ENCODE peak calls at places on chromosomes 3 and 15, in six cellular contexts. E is heart right ventricle, B is brain microvascular endothelial cell, J is ascending aorta, W is HFF-Myc, P is tibial nerve. G is an unnamed sample.

GRCh38 chr15:35410775-35411174 is 135.2 kb downstream of the DPH6 start:
- DNase-seq in B (no peak), E (no peak), P (no peak), J (no peak), W (no peak), G (no peak)

GRCh38 chr15:59165726-59166125 is 40.9 kb upstream of the LDHAL6B start:
- DNase-seq in B (no peak), W (no peak), E (no peak), J (no peak), P (no peak), G (no peak)

GRCh38 chr15:38564557-38565286 is at the start of gene RASGRP1:
- DNase-seq in B (peak), P (no peak), W (no peak), E (peak), J (no peak), G (peak)

GRCh38 chr15:75672111-75672602 is 24.4 kb downstream of the SNX33 start:
- DNase-seq in B (no peak), J (no peak), E (no peak), W (no peak), P (no peak), G (no peak)

GRCh38 chr3:40524222-40524570 is 564 bp upstream of the ZNF621 start:
- DNase-seq in W (no peak), P (no peak), B (peak), E (no peak), J (no peak), G (no peak)

GRCh38 chr3:171121801-171122200 is 95.3 kb upstream of the SLC2A2 start:
- DNase-seq in J (no peak), W (no peak), B (no peak), P (no peak), E (no peak), G (no peak)

GRCh38 chr3:185153170-185153733 is 392 bp upstream of the C3orf70 start:
- DNase-seq in W (no peak), P (no peak), B (peak), J (no peak), E (no peak), G (no peak)

GRCh38 chr3:158354713-158355112 is 216.3 kb upstream of the MLF1 start:
- DNase-seq in J (no peak), E (no peak), B (no peak), P (no peak), W (no peak), G (no peak)

GRCh38 chr3:113211370-113212154 is at the start of gene BOC:
- DNase-seq in B (no peak), W (no peak), P (no peak), E (peak), J (no peak), G (no peak)

GRCh38 chr15:22831473-22831872 is 7.0 kb upstream of the NIPA2 start:
- DNase-seq in J (no peak), W (no peak), E (no peak), B (peak), P (no peak), G (no peak)

GRCh38 chr15:68015244-68015643 is 38.9 kb upstream of the PIAS1 start:
- DNase-seq in E (no peak), B (no peak), W (no peak), J (no peak), P (no peak), G (no peak)
- TF ChIP-seq CTCF in E (no peak), B (no peak), W (no peak), J (no peak), P (no peak), G (no peak)

GRCh38 chr3:100710355-100711198 is 1.3 kb downstream of the TFG start:
- DNase-seq in J (no peak), B (peak), W (peak), E (peak), P (no peak), G (no peak)
- TF ChIP-seq CTCF in J (no peak), B (peak), W (peak), E (no peak), P (no peak), G (peak)

DNA sequence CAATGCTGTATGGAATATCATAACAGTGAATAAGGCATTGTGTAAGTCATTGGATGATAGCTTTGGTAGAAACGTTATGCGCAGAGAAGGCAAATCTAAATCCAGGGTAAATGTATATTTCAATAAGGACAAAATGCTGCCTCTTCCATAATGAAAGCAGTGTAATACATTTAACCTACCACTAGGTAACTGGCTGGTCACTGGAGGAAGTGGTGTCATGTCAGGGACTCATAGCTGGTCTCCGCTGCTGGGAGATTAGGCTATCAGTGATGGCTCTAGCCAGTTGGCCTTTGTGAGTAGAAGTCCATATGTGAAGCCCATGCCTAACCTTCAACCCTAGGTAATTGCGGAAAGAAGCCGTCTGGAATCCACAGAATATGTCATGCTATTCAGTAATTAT is 140.9 kb downstream of the NLGN1 start:
- DNase-seq in J (no peak), B (no peak), E (no peak), P (no peak), W (no peak), G (no peak)
- TF ChIP-seq CTCF in J (no peak), B (peak), E (no peak), P (no peak), W (no peak), G (peak)

GRCh38 chr15:62389887-62390792 is 225.1 kb upstream of the C2CD4B start:
- DNase-seq in E (peak), P (peak), J (no peak), B (peak), W (no peak), G (peak)

GRCh38 chr15:62392411-62392810 is 227.3 kb upstream of the C2CD4B start:
- DNase-seq in J (no peak), W (no peak), B (peak), P (no peak), E (peak), G (no peak)

GRCh38 chr15:62393196-62393595 is 228.1 kb upstream of the C2CD4B start:
- DNase-seq in P (no peak), J (no peak), B (no peak), E (no peak), W (no peak), G (no peak)

GRCh38 chr15:62391565-62392262 is 226.6 kb upstream of the C2CD4B start:
- DNase-seq in J (no peak), P (peak), B (no peak), W (no peak), E (peak), G (peak)

GRCh38 chr15:62390793-62391543 is 225.9 kb upstream of the C2CD4B start:
- DNase-seq in E (peak), B (peak), J (no peak), W (no peak), P (no peak), G (peak)
- TF ChIP-seq CTCF in E (no peak), B (peak), J (no peak), W (no peak), P (no peak), G (no peak)

GRCh38 chr3:195224980-195225580 is 45.9 kb downstream of the XXYLT1 start:
- DNase-seq in B (no peak), E (no peak), J (no peak), W (no peak), P (no peak), G (peak)

GRCh38 chr3:195226900-195227447 is 44.0 kb downstream of the XXYLT1 start:
- DNase-seq in E (no peak), J (no peak), P (no peak), W (no peak), B (no peak), G (peak)

GRCh38 chr3:195226445-195226844 is 44.5 kb downstream of the XXYLT1 start:
- DNase-seq in B (no peak), E (no peak), W (no peak), J (no peak), P (no peak), G (peak)

GRCh38 chr3:195221876-195222617 is 48.9 kb downstream of the XXYLT1 start:
- DNase-seq in J (no peak), B (no peak), P (no peak), E (no peak), W (no peak), G (peak)

DNA sequence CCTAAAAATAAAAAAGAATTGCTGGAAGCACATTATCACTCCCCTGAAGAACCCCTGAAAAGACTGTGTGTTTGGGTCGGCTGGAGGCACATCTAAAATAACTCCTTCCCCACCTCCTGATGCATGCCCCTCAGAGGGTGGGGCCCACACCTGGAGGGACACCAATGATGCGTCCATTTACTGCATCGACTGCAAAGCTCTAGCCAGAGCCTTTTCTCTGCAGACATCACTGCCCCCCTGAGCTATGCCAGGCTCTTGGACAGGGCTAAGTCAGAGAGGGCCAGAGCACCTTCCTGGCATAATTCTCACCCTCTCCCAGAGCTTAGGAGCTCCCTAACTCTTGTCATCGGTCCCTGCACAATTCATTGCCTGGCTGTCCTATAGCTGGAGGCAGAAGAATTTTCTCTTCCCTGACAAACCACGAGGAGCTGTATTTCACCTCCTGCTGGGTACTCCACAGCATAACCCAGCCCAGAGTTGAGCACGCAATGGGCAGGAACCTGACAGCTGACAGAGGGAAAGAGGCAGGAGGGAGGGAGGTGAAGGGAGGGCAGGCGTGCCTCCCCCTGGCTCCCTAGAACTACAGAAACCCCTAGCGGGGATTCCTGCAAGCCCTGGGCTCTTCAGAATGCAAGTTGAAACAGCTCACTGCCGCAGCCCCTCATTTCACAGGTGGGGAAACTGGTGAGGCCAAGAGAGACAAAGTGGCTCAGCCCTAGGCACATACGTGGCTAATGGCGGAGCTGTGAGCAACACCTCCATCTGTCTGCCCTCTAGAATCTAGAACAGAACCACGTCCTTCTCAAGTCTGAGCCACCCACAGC is 46.6 kb downstream of the XXYLT1 start:
- DNase-seq in B (no peak), W (no peak), J (no peak), P (no peak), E (no peak), G (peak)
- TF ChIP-seq CTCF in B (no peak), W (no peak), J (no peak), P (no peak), E (no peak), G (no peak)

GRCh38 chr15:62052714-62053113 is 7.5 kb downstream of the VPS13C start:
- DNase-seq in E (no peak), W (no peak), J (no peak), B (no peak), P (no peak), G (no peak)
- TF ChIP-seq CTCF in E (no peak), W (no peak), J (no peak), B (no peak), P (no peak), G (no peak)

GRCh38 chr3:81394656-81395055 is 366.8 kb downstream of the GBE1 start:
- DNase-seq in W (no peak), B (no peak), E (no peak), J (no peak), P (no peak), G (no peak)

GRCh38 chr3:81393251-81393650 is 368.2 kb downstream of the GBE1 start:
- DNase-seq in P (no peak), W (no peak), E (no peak), B (no peak), J (no peak), G (no peak)

GRCh38 chr3:81395739-81396138 is 365.7 kb downstream of the GBE1 start:
- DNase-seq in W (no peak), P (no peak), E (no peak), B (no peak), J (no peak), G (no peak)
- TF ChIP-seq CTCF in W (peak), P (no peak), E (no peak), B (peak), J (no peak), G (peak)

GRCh38 chr3:126939347-126939735 is 43.6 kb upstream of the PLXNA1 start:
- DNase-seq in E (no peak), P (no peak), B (no peak), W (no peak), J (no peak), G (no peak)
- TF ChIP-seq CTCF in E (peak), P (no peak), B (peak), W (no peak), J (no peak), G (no peak)

GRCh38 chr3:70753572-70753971 is 441.1 kb upstream of the MDFIC2 start:
- DNase-seq in W (no peak), P (no peak), E (no peak), J (no peak), B (no peak), G (no peak)
- TF ChIP-seq CTCF in W (peak), P (no peak), E (no peak), J (no peak), B (peak), G (peak)